ENCODE peak calls at places on chromosome 2, in five cellular contexts. One of them, this sample, is unnamed.

GRCh38 chr2:241944821-241945220 is 75.3 kb downstream of the RTP5 start:
- DNase-seq in SW480: no peak
- DNase-seq in naive B cell: no peak
- DNase-seq in heart left ventricle: no peak
- DNase-seq in aorta: no peak
- DNase-seq in this sample: no peak

GRCh38 chr2:11753452-11753885 is 7.0 kb downstream of the LPIN1 start:
- DNase-seq in SW480: no peak
- DNase-seq in naive B cell: peak
- DNase-seq in heart left ventricle: no peak
- DNase-seq in aorta: no peak
- DNase-seq in this sample: no peak

GRCh38 chr2:226490172-226490571 is 309.4 kb downstream of the IRS1 start:
- DNase-seq in SW480: no peak
- DNase-seq in naive B cell: no peak
- DNase-seq in heart left ventricle: no peak
- DNase-seq in aorta: no peak
- DNase-seq in this sample: no peak

GRCh38 chr2:28305202-28305601 is 87.5 kb upstream of the FOSL2 start:
- DNase-seq in SW480: no peak
- DNase-seq in naive B cell: no peak
- DNase-seq in heart left ventricle: no peak
- DNase-seq in aorta: no peak
- DNase-seq in this sample: no peak

GRCh38 chr2:235831755-235832154 is 336.4 kb downstream of the GBX2 start:
- DNase-seq in SW480: no peak
- DNase-seq in naive B cell: no peak
- DNase-seq in heart left ventricle: no peak
- DNase-seq in aorta: no peak
- DNase-seq in this sample: no peak

GRCh38 chr2:166170356-166170755 is 42.5 kb upstream of the SCN1A start:
- DNase-seq in SW480: no peak
- DNase-seq in naive B cell: no peak
- DNase-seq in heart left ventricle: no peak
- DNase-seq in aorta: no peak
- DNase-seq in this sample: no peak

GRCh38 chr2:227482638-227483340 is 10.8 kb downstream of the AGFG1 start:
- DNase-seq in SW480: no peak
- DNase-seq in naive B cell: no peak
- DNase-seq in heart left ventricle: no peak
- DNase-seq in aorta: no peak
- DNase-seq in this sample: no peak

GRCh38 chr2:2507471-2507997 is 176.5 kb upstream of the MYT1L start:
- DNase-seq in SW480: no peak
- DNase-seq in naive B cell: no peak
- DNase-seq in heart left ventricle: no peak
- DNase-seq in aorta: no peak
- DNase-seq in this sample: no peak

GRCh38 chr2:3608373-3609278 is 13.7 kb downstream of the COLEC11 start:
- DNase-seq in SW480: no peak
- DNase-seq in naive B cell: no peak
- DNase-seq in heart left ventricle: no peak
- DNase-seq in aorta: no peak
- DNase-seq in this sample: peak

GRCh38 chr2:112680666-112681101 is 34.9 kb downstream of the SLC20A1 start:
- DNase-seq in SW480: no peak
- DNase-seq in naive B cell: no peak
- DNase-seq in heart left ventricle: no peak
- DNase-seq in aorta: no peak
- DNase-seq in this sample: no peak

GRCh38 chr2:237344972-237345870 is 68.7 kb downstream of the COL6A3 start:
- DNase-seq in SW480: peak
- DNase-seq in naive B cell: no peak
- DNase-seq in heart left ventricle: no peak
- DNase-seq in aorta: no peak
- DNase-seq in this sample: no peak

GRCh38 chr2:112723995-112724394 is 3.2 kb downstream of the NT5DC4 start:
- DNase-seq in SW480: no peak
- DNase-seq in naive B cell: no peak
- DNase-seq in heart left ventricle: no peak
- DNase-seq in aorta: no peak
- DNase-seq in this sample: no peak

GRCh38 chr2:197263077-197263476 is 47.5 kb downstream of the ANKRD44 start:
- DNase-seq in SW480: no peak
- DNase-seq in naive B cell: no peak
- DNase-seq in heart left ventricle: no peak
- DNase-seq in aorta: no peak
- DNase-seq in this sample: no peak

GRCh38 chr2:176130153-176130916 is 830 bp downstream of the HOXD8 start:
- DNase-seq in SW480: peak
- DNase-seq in naive B cell: no peak
- DNase-seq in heart left ventricle: no peak
- DNase-seq in aorta: no peak
- DNase-seq in this sample: peak

GRCh38 chr2:174210861-174211260 is 37.5 kb downstream of the OLA1 start:
- DNase-seq in SW480: no peak
- DNase-seq in naive B cell: no peak
- DNase-seq in heart left ventricle: no peak
- DNase-seq in aorta: no peak
- DNase-seq in this sample: no peak

GRCh38 chr2:150126143-150126725 is 361.2 kb downstream of the RND3 start:
- DNase-seq in SW480: peak
- DNase-seq in naive B cell: no peak
- DNase-seq in heart left ventricle: no peak
- DNase-seq in aorta: no peak
- DNase-seq in this sample: no peak

GRCh38 chr2:234251326-234252271 is 201.1 kb downstream of the SPP2 start:
- DNase-seq in SW480: peak
- DNase-seq in naive B cell: no peak
- DNase-seq in heart left ventricle: no peak
- DNase-seq in aorta: no peak
- DNase-seq in this sample: no peak

GRCh38 chr2:158394453-158394852 is 62.1 kb downstream of the CCDC148 start:
- DNase-seq in SW480: no peak
- DNase-seq in naive B cell: no peak
- DNase-seq in heart left ventricle: no peak
- DNase-seq in aorta: no peak
- DNase-seq in this sample: no peak

GRCh38 chr2:236180831-236181453 is 12.8 kb upstream of the GBX2 start:
- DNase-seq in SW480: peak
- DNase-seq in naive B cell: no peak
- DNase-seq in heart left ventricle: no peak
- DNase-seq in aorta: no peak
- DNase-seq in this sample: peak

GRCh38 chr2:223084873-223085272 is 32.9 kb downstream of the KCNE4 start:
- DNase-seq in SW480: no peak
- DNase-seq in naive B cell: no peak
- DNase-seq in heart left ventricle: peak
- DNase-seq in aorta: no peak
- DNase-seq in this sample: no peak

GRCh38 chr2:114345246-114345645 is 97.2 kb upstream of the DPP10 start:
- DNase-seq in SW480: no peak
- DNase-seq in naive B cell: no peak
- DNase-seq in heart left ventricle: no peak
- DNase-seq in aorta: no peak
- DNase-seq in this sample: no peak

GRCh38 chr2:154189963-154190362 is 318.2 kb downstream of the GALNT13 start:
- DNase-seq in SW480: no peak
- DNase-seq in naive B cell: no peak
- DNase-seq in heart left ventricle: no peak
- DNase-seq in aorta: no peak
- DNase-seq in this sample: no peak

GRCh38 chr2:27724905-27725693 is 46.4 kb upstream of the MRPL33 start:
- DNase-seq in SW480: no peak
- DNase-seq in naive B cell: no peak
- DNase-seq in heart left ventricle: no peak
- DNase-seq in aorta: no peak
- DNase-seq in this sample: peak

GRCh38 chr2:158502984-158503383 is 46.2 kb downstream of the PKP4 start:
- DNase-seq in SW480: no peak
- DNase-seq in naive B cell: no peak
- DNase-seq in heart left ventricle: no peak
- DNase-seq in aorta: no peak
- DNase-seq in this sample: no peak

GRCh38 chr2:142140434-142140845 is 9.6 kb upstream of the LRP1B start:
- DNase-seq in SW480: peak
- DNase-seq in naive B cell: no peak
- DNase-seq in heart left ventricle: no peak
- DNase-seq in aorta: no peak
- DNase-seq in this sample: no peak

GRCh38 chr2:97751752-97752151 is 38.4 kb downstream of the ZAP70 start:
- DNase-seq in SW480: peak
- DNase-seq in naive B cell: no peak
- DNase-seq in heart left ventricle: no peak
- DNase-seq in aorta: no peak
- DNase-seq in this sample: no peak

GRCh38 chr2:32666704-32667103 is 38.9 kb downstream of the TTC27 start:
- DNase-seq in SW480: no peak
- DNase-seq in naive B cell: no peak
- DNase-seq in heart left ventricle: no peak
- DNase-seq in aorta: no peak
- DNase-seq in this sample: no peak

GRCh38 chr2:172409042-172409441 is 18.3 kb upstream of the ITGA6 start:
- DNase-seq in SW480: no peak
- DNase-seq in naive B cell: no peak
- DNase-seq in heart left ventricle: no peak
- DNase-seq in aorta: no peak
- DNase-seq in this sample: no peak

GRCh38 chr2:170530284-170530745 is 184.8 kb upstream of the SP5 start:
- DNase-seq in SW480: no peak
- DNase-seq in naive B cell: no peak
- DNase-seq in heart left ventricle: peak
- DNase-seq in aorta: peak
- DNase-seq in this sample: peak

GRCh38 chr2:6080837-6081541 is 388.8 kb downstream of the SOX11 start:
- DNase-seq in SW480: no peak
- DNase-seq in naive B cell: no peak
- DNase-seq in heart left ventricle: peak
- DNase-seq in aorta: no peak
- DNase-seq in this sample: no peak

GRCh38 chr2:30730736-30731135 is 76.5 kb downstream of the CAPN13 start:
- DNase-seq in SW480: no peak
- DNase-seq in naive B cell: no peak
- DNase-seq in heart left ventricle: no peak
- DNase-seq in aorta: no peak
- DNase-seq in this sample: no peak

This sample was measured in testis.